ENCODE peak calls at places on chromosomes 3 and 15, in ten cellular contexts. T, N, H, B, U, E, C, O, W and Y are unnamed samples.

GRCh38 chr15:52134502-52135144 is 22.0 kb upstream of the BCL2L10 start:
- DNase-seq in T (peak; percentile 98), N (no peak), H (no peak), B (no peak), U (no peak), E (peak; percentile 93), C (no peak), O (no peak), W (no peak), Y (no peak)

GRCh38 chr15:80749589-80749988 is 29.6 kb upstream of the CEMIP start:
- DNase-seq in T (no peak), N (no peak), H (no peak), B (no peak), U (peak; percentile 96), E (no peak), C (no peak), O (no peak), W (no peak), Y (peak; percentile 57)

GRCh38 chr3:188052229-188052965 is 101.6 kb upstream of the LPP start:
- DNase-seq in T (no peak), N (peak; percentile 67), H (peak; percentile 86), B (peak; percentile 95), U (no peak), E (peak; percentile 57), C (peak; percentile 96), O (no peak), W (peak; percentile 39), Y (no peak)

GRCh38 chr3:61632568-61633175 is 71.3 kb downstream of the PTPRG start:
- DNase-seq in T (no peak), N (no peak), H (no peak), B (no peak), U (no peak), E (no peak), C (no peak), O (no peak), W (no peak), Y (no peak)

GRCh38 chr15:52227456-52227855 is 36.3 kb upstream of the GNB5 start:
- DNase-seq in T (peak; percentile 68), N (peak; percentile 82), H (peak; percentile 76), B (no peak), U (peak; percentile 74), E (peak; percentile 93), C (peak; percentile 71), O (peak; percentile 90), W (peak; percentile 87), Y (peak; percentile 54)

GRCh38 chr15:42053010-42053409 is 32.2 kb upstream of the PLA2G4E start:
- DNase-seq in T (no peak), N (no peak), H (no peak), B (no peak), U (no peak), E (peak; percentile 41), C (peak; percentile 73), O (no peak), W (no peak), Y (no peak)

GRCh38 chr3:194577985-194578905 is 55.0 kb downstream of the TMEM44 start:
- DNase-seq in T (no peak), N (no peak), H (peak; percentile 97), B (peak; percentile 76), U (peak; percentile 94), E (no peak), C (no peak), O (no peak), W (peak; percentile 96), Y (peak; percentile 64)

GRCh38 chr15:31892513-31892912 is 137.8 kb upstream of the CHRNA7 start:
- DNase-seq in T (no peak), N (no peak), H (no peak), B (no peak), U (no peak), E (no peak), C (no peak), O (no peak), W (no peak), Y (no peak)

GRCh38 chr3:42703695-42704025 is 1.1 kb upstream of the HHATL start:
- DNase-seq in T (no peak), N (no peak), H (no peak), B (peak; percentile 34), U (no peak), E (no peak), C (no peak), O (no peak), W (no peak), Y (no peak)

GRCh38 chr3:82743196-82743595 is 981.8 kb upstream of the GBE1 start:
- DNase-seq in T (no peak), N (no peak), H (no peak), B (peak; percentile 27), U (no peak), E (no peak), C (no peak), O (no peak), W (no peak), Y (no peak)

GRCh38 chr3:186997061-186998054 is 67.0 kb downstream of the ST6GAL1 start:
- DNase-seq in T (no peak), N (no peak), H (peak; percentile 28), B (no peak), U (no peak), E (no peak), C (no peak), O (no peak), W (peak; percentile 39), Y (no peak)

GRCh38 chr15:57647791-57648130 is 56.1 kb downstream of the MYZAP start:
- DNase-seq in T (no peak), N (no peak), H (peak; percentile 48), B (no peak), U (no peak), E (peak; percentile 66), C (no peak), O (no peak), W (peak; percentile 7), Y (no peak)

GRCh38 chr3:58470363-58471024 is 21.4 kb upstream of the KCTD6 start:
- DNase-seq in T (no peak), N (peak; percentile 44), H (no peak), B (no peak), U (no peak), E (no peak), C (no peak), O (no peak), W (no peak), Y (no peak)

DNA sequence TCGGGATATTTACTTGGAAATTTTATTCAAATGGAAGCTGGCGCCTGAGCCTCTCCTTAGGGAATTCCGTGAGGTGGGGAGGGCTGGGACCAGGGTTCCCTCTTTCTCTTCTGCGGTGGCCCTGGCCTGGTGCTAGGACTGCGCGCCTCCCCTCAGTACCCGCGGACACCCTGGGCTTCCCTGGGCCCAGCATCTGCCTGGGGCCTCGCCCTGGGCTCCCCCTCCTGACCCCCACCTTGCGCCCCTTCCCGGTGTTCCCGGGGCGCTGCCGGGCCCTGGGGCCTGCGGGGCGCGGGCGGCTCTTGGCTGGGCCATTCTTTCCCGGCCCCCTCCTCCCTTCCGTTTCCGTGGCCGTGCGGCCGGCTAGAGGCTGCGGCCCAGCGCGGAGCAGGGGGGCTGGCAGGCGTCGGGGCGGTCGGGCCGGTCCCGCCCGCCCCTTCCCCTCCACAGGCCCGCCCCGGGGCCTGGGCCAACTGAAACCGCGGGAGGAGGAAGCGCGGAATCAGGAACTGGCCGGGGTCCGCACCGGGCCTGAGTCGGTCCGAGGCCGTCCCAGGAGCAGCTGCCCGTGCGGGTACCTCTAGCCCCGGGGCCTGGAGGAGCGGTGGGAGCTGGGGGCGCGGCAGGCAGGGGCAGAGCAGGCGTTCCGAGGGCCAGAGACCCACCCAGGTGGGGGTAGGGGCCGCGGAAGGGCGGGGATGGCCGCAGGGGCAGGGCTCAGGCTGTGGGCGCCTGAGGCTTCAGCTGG is at the start of gene FES:
- DNase-seq in T (peak; percentile 81), N (peak; percentile 71), H (peak; percentile 47), B (peak; percentile 94), U (no peak), E (peak; percentile 64), C (peak; percentile 71), O (no peak), W (no peak), Y (no peak)
- H3K27me3 ChIP-seq in T (no peaks in the 10 kb centered on the region), N (no peaks in the 10 kb centered on the region), H (no peaks in the 10 kb centered on the region), B (no peaks in the 10 kb centered on the region), U (no peaks in the 10 kb centered on the region), E (no peaks in the 10 kb centered on the region), C (no peaks in the 10 kb centered on the region), O (peaks cover 1% of the 10 kb centered on the region), W (no peaks in the 10 kb centered on the region), Y (no peaks in the 10 kb centered on the region)

DNA sequence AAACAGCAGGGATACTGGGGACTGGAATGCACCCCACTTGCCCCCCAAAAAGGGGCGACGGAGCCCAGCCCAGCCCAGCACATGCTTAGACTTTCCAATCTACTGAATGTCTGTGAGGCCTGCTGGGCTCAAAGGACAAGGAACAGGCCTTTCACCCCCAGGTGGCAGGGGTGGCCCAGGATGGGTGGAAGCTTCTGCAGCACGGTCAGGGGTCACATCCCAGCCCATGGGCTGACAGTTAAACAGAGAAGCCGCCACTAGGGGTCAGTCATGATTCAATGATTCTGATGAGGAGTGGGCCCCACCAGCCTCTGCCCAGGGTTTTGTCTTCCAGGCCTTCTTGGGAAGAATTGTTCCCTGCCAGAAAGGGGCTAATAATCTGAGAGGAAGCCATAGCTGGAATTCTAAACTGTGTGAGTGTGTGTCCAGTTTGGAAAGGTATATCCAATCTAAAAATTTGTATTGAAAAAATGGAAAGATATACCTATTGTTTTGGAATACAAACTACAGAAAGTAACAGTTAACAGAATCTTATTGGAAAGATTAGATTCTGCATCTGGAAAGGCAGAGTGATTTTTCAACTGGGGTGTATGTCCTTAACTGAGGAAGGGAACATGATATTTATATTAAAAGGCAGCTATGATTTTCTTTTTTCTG is 2.2 kb downstream of the CHRNB4 start:
- DNase-seq in T (peak; percentile 60), N (peak; percentile 94), H (peak; percentile 13), B (no peak), U (peak; percentile 74), E (peak; percentile 73), C (peak; percentile 53), O (peak; percentile 39), W (peak; percentile 40), Y (no peak)
- H3K27me3 ChIP-seq in T (no peaks in the 10 kb centered on the region), N (peaks cover 30% of the 10 kb centered on the region), H (peaks cover 3% of the 10 kb centered on the region), B (no peaks in the 10 kb centered on the region), U (no peaks in the 10 kb centered on the region), E (no peaks in the 10 kb centered on the region), C (no peaks in the 10 kb centered on the region), O (peaks cover 3% of the 10 kb centered on the region), W (no peaks in the 10 kb centered on the region), Y (peaks cover 21% of the 10 kb centered on the region)

DNA sequence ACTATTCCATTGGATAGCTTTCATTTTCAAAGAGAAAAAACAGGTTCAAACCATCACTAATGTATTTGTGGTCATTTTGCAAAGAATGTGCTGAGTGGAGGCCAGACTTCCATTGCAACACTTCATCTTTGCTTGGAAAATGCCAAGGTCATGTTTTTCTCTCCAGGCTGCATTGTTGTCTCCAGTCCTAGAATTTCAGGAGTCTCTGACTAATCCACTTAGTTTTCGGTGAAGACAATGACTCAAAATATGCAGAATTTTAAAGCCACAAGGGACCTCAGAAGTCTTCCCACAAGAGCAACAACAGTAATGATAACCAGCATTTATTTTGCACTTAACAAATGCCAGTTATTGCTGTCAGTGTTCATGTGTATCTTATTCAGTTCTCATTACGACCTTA is 277.0 kb downstream of the RYR3 start:
- DNase-seq in T (no peak), N (no peak), H (peak; percentile 91), B (no peak), U (no peak), E (no peak), C (no peak), O (no peak), W (peak; percentile 66), Y (peak; percentile 59)
- H3K27me3 ChIP-seq in T (no peaks in the 10 kb centered on the region), N (no peaks in the 10 kb centered on the region), H (no peaks in the 10 kb centered on the region), B (no peaks in the 10 kb centered on the region), U (peaks cover 45% of the 10 kb centered on the region), E (no peaks in the 10 kb centered on the region), C (no peaks in the 10 kb centered on the region), O (no peaks in the 10 kb centered on the region), W (no peaks in the 10 kb centered on the region), Y (no peaks in the 10 kb centered on the region)

DNA sequence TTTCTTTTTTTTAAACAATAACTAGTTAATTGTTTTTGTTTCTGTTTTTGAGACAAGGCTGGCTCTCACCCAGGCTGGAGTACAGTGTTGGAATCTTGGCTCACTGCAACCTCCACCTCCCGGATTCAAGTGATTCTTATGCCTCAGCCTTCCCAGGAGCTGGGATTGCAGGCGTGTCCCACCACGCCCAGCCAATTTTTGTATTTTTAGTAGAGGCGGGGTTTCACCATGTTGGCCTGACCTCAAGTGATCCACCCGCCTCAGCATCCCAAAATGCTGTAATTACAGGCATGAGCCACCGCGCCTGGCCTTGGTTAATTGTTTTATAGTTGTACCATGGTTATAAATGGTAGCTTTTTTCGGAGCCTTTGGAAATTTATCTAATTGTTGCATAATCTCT is 72.3 kb downstream of the PIAS1 start:
- DNase-seq in T (no peak), N (no peak), H (no peak), B (no peak), U (no peak), E (no peak), C (peak; percentile 41), O (no peak), W (no peak), Y (peak; percentile 46)
- H3K27me3 ChIP-seq in T (no peaks in the 10 kb centered on the region), N (no peaks in the 10 kb centered on the region), H (no peaks in the 10 kb centered on the region), B (no peaks in the 10 kb centered on the region), U (no peaks in the 10 kb centered on the region), E (no peaks in the 10 kb centered on the region), C (no peaks in the 10 kb centered on the region), O (no peaks in the 10 kb centered on the region), W (no peaks in the 10 kb centered on the region), Y (no peaks in the 10 kb centered on the region)